ENCODE peak calls at places on chromosomes 6 and 20, in eight cellular contexts. B is GM04504; U is NCI-H1930; V is left ventricle myocardium inferior; Z is A549; L is stimulated activated CD4-positive, alpha-beta T cell treated with anti-CD3 and anti-CD28 coated beads, Interleukin-12 subunit alpha, Interleukin-12 subunit beta, amount 100 ng/mL, for 4 hours; Y is activated naive CD4-positive, alpha-beta T cell treated with anti-CD3 and anti-CD28 coated beads for 36 hours; A is posterior cingulate gyrus. G is an unnamed sample.

GRCh38 chr6:41527721-41528408 is 18.3 kb upstream of the FOXP4 start:
- DNase-seq in L (no peak), A (no peak), V (no peak), U (no peak), B (no peak), Z (no peak), Y (no peak), G (no peak)

GRCh38 chr6:136669299-136669699 is 119.1 kb upstream of the MAP7 start:
- DNase-seq in L (no peak), A (no peak), V (no peak), B (peak), Z (no peak), Y (no peak), U (no peak), G (no peak)

GRCh38 chr6:138309695-138310094 is 68.0 kb upstream of the SMIM28 start:
- DNase-seq in Y (no peak), A (no peak), V (no peak), Z (no peak), B (no peak), L (no peak), U (no peak), G (no peak)

GRCh38 chr6:155030148-155030720 is 35.1 kb downstream of the TIAM2 start:
- DNase-seq in L (no peak), V (no peak), A (no peak), Y (no peak), Z (no peak), B (no peak), U (no peak), G (no peak)

GRCh38 chr6:132147530-132148011 is 196.4 kb upstream of the CCN2 start:
- DNase-seq in Z (no peak), B (peak), A (no peak), L (no peak), U (no peak), Y (no peak), V (no peak), G (no peak)

GRCh38 chr6:389622-390021 is 1.9 kb upstream of the IRF4 start:
- DNase-seq in U (no peak), A (no peak), V (no peak), Z (no peak), Y (peak), B (no peak), L (no peak), G (no peak)

GRCh38 chr6:168067081-168067480 is 11.9 kb downstream of the FRMD1 start:
- DNase-seq in Y (no peak), Z (no peak), B (no peak), U (no peak), L (no peak), A (no peak), V (no peak), G (no peak)

GRCh38 chr6:52503344-52503747 is 73.5 kb downstream of the TRAM2 start:
- DNase-seq in U (no peak), A (no peak), B (no peak), Z (peak), Y (no peak), L (no peak), V (peak), G (no peak)

GRCh38 chr6:29521006-29521680 is 33.4 kb upstream of the MAS1L start:
- DNase-seq in U (no peak), A (no peak), L (no peak), Y (no peak), B (no peak), V (no peak), Z (no peak), G (no peak)

GRCh38 chr6:47690209-47690608 is 8.2 kb upstream of the ADGRF4 start:
- DNase-seq in Y (no peak), A (no peak), U (no peak), L (no peak), V (no peak), B (no peak), Z (peak), G (no peak)

GRCh38 chr20:13008761-13009681 is at the start of gene SPTLC3:
- DNase-seq in Z (no peak), L (no peak), V (no peak), Y (peak), A (peak), B (no peak), U (no peak), G (peak)

G was measured in Caco-2.